ENCODE peak calls at places on chromosome 18, in ten cellular contexts. B is endothelial cell; O is astrocyte of the spinal cord; L is choroid plexus epithelial cell; D is IMR-90; I is progenitor cell of endocrine pancreas; P is MCF 10A; X is activated CD8-positive, alpha-beta T cell treated with anti-CD3 and anti-CD28 coated beads for 36 hours; W is LNCaP clone FGC; R is ovary. U is an unnamed sample.

GRCh38 chr18:72675394-72675793 is 131.3 kb upstream of the CBLN2 start:
- DNase-seq in I (no peak), D (no peak), W (no peak), P (no peak), B (no peak), X (no peak), O (no peak), R (no peak), L (no peak), U (peak)

GRCh38 chr18:3238742-3239141 is 8.9 kb upstream of the MYL12A start:
- DNase-seq in R (no peak), P (no peak), X (no peak), O (no peak), L (peak), D (no peak), W (no peak), I (no peak), B (no peak), U (no peak)

GRCh38 chr18:23166863-23167531 is 31.7 kb downstream of the CABLES1 start:
- DNase-seq in W (no peak), I (no peak), B (no peak), O (no peak), L (peak), X (no peak), R (no peak), P (no peak), D (no peak), U (no peak)

GRCh38 chr18:11963991-11964484 is 17.3 kb upstream of the IMPA2 start:
- DNase-seq in O (peak), X (no peak), L (peak), P (no peak), I (no peak), D (peak), R (no peak), W (no peak), B (no peak), U (no peak)

GRCh38 chr18:51668101-51668500 is 470.6 kb upstream of the MEX3C start:
- DNase-seq in P (peak), R (no peak), O (peak), W (no peak), D (peak), X (peak), B (peak), I (peak), L (peak), U (peak)

GRCh38 chr18:37564796-37565137 is 831 bp downstream of the CELF4 start:
- DNase-seq in X (peak), B (peak), P (no peak), D (peak), L (peak), R (peak), I (peak), W (no peak), O (peak), U (peak)

GRCh38 chr18:31149351-31149750 is 13.3 kb downstream of the DSC1 start:
- DNase-seq in X (no peak), P (no peak), I (no peak), D (no peak), O (no peak), B (no peak), R (no peak), L (no peak), W (no peak), U (no peak)

GRCh38 chr18:3663870-3664512 is 214.0 kb downstream of the TGIF1 start:
- DNase-seq in W (no peak), P (no peak), O (no peak), R (no peak), I (no peak), B (no peak), L (no peak), D (no peak), X (no peak), U (no peak)

GRCh38 chr18:75107196-75107930 is 101.6 kb downstream of the PTGR3 start:
- DNase-seq in O (no peak), B (no peak), R (no peak), X (no peak), P (no peak), L (no peak), I (no peak), W (no peak), D (no peak), U (no peak)

GRCh38 chr18:76345901-76346300 is 149.1 kb downstream of the ZNF516 start:
- DNase-seq in P (no peak), D (no peak), R (no peak), B (no peak), I (no peak), O (no peak), L (no peak), W (no peak), X (no peak), U (no peak)

GRCh38 chr18:499351-500229 is 911 bp downstream of the COLEC12 start:
- DNase-seq in L (peak), X (no peak), B (peak), W (no peak), O (peak), R (no peak), P (no peak), D (peak), I (no peak), U (peak)

GRCh38 chr18:36814994-36815393 is 13.8 kb downstream of the TPGS2 start:
- DNase-seq in D (no peak), L (no peak), P (no peak), B (no peak), I (no peak), O (no peak), X (no peak), W (no peak), R (no peak), U (no peak)

GRCh38 chr18:61322265-61322873 is 10.9 kb upstream of the CDH20 start:
- DNase-seq in W (peak), D (peak), P (peak), R (peak), I (peak), B (peak), X (peak), L (peak), O (peak), U (peak)

GRCh38 chr18:50194623-50195532 is at the start of gene MYO5B:
- DNase-seq in L (no peak), X (peak), O (no peak), W (peak), B (peak), D (no peak), I (peak), R (no peak), P (peak), U (peak)

GRCh38 chr18:27009293-27009692 is 143.8 kb upstream of the AQP4 start:
- DNase-seq in W (no peak), O (no peak), P (no peak), X (no peak), D (no peak), R (no peak), B (no peak), I (no peak), L (no peak), U (no peak)

GRCh38 chr18:48002933-48003365 is 72.5 kb upstream of the SMAD2 start:
- DNase-seq in R (no peak), P (peak), B (no peak), X (no peak), W (no peak), O (peak), I (no peak), D (peak), L (peak), U (no peak)

GRCh38 chr18:47549141-47549540 is 297.7 kb upstream of the SKOR2 start:
- DNase-seq in I (no peak), W (no peak), O (no peak), X (no peak), D (no peak), L (no peak), P (no peak), B (no peak), R (no peak), U (no peak)

GRCh38 chr18:59712311-59712710 is 15.1 kb upstream of the CCBE1 start:
- DNase-seq in W (no peak), B (no peak), L (no peak), X (no peak), D (no peak), O (no peak), R (no peak), I (no peak), P (no peak), U (no peak)

GRCh38 chr18:53790817-53791216 is 433.7 kb downstream of the MBD2 start:
- DNase-seq in R (no peak), O (peak), B (no peak), L (peak), I (no peak), X (no peak), D (no peak), P (no peak), W (no peak), U (no peak)

GRCh38 chr18:24805156-24805555 is 344.7 kb downstream of the HRH4 start:
- DNase-seq in L (no peak), I (no peak), B (no peak), O (no peak), W (no peak), R (no peak), X (no peak), P (no peak), D (no peak), U (no peak)

GRCh38 chr18:3051718-3052410 is 38.9 kb upstream of the LPIN2 start:
- DNase-seq in L (no peak), I (no peak), X (no peak), B (no peak), R (no peak), O (no peak), D (no peak), P (peak), W (no peak), U (no peak)

GRCh38 chr18:52813637-52814416 is 473.8 kb downstream of the DCC start:
- DNase-seq in B (no peak), L (no peak), I (no peak), X (no peak), W (no peak), R (no peak), D (no peak), O (no peak), P (no peak), U (no peak)

GRCh38 chr18:37516361-37516853 is 49.2 kb downstream of the CELF4 start:
- DNase-seq in X (no peak), R (no peak), P (no peak), L (no peak), I (no peak), O (no peak), W (no peak), D (no peak), B (no peak), U (no peak)

GRCh38 chr18:52402814-52403213 is 62.8 kb downstream of the DCC start:
- DNase-seq in P (no peak), D (no peak), B (no peak), X (no peak), W (no peak), I (no peak), R (no peak), L (no peak), O (no peak), U (no peak)

GRCh38 chr18:73653836-73654235 is 493.8 kb downstream of the FBXO15 start:
- DNase-seq in B (no peak), P (no peak), X (no peak), D (no peak), I (no peak), O (no peak), R (no peak), W (no peak), L (no peak), U (no peak)

GRCh38 chr18:28767201-28767600 is 590.3 kb upstream of the CDH2 start:
- DNase-seq in B (no peak), L (peak), O (no peak), D (peak), W (no peak), X (no peak), P (no peak), R (no peak), I (no peak), U (no peak)

DNA sequence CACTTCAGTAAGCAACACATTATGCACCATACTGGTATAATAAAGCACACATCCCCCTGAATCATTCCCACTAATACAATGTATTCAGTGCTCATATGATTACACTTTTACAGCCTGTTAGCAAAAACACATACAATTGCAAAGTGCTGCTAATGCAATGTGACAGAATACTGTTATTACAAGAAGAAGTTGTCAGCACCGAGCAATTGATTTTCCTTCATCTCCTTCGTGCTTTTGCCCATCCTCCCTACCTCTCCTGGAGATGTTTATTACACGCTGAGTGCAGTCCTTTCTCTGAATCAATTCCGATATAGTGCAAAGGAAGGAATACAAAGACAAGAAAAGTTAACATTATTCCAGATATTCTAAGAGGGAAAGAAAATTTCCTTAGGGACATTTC is 359.7 kb downstream of the TXNL1 start:
- DNase-seq in I (no peak), W (no peak), B (no peak), D (no peak), O (no peak), R (no peak), X (no peak), L (no peak), P (no peak), U (no peak)
- TF ChIP-seq CTCF in I (no peak), W (no peak), B (no peak), D (no peak), O (no peak), R (no peak), X (no peak), L (no peak), P (no peak), U (no peak)

GRCh38 chr18:35443847-35444246 is 53.9 kb downstream of the INO80C start:
- DNase-seq in D (no peak), W (no peak), I (no peak), X (no peak), P (no peak), L (no peak), O (no peak), B (no peak), R (no peak), U (no peak)

GRCh38 chr18:35443434-35443833 is 54.3 kb downstream of the INO80C start:
- DNase-seq in L (no peak), O (no peak), B (no peak), I (no peak), P (no peak), X (no peak), R (no peak), D (no peak), W (no peak), U (no peak)

GRCh38 chr18:35444636-35445035 is 53.1 kb downstream of the INO80C start:
- DNase-seq in X (no peak), D (no peak), O (no peak), P (no peak), L (no peak), B (no peak), W (no peak), R (no peak), I (no peak), U (no peak)

GRCh38 chr18:35442701-35443100 is 55.1 kb downstream of the INO80C start:
- DNase-seq in O (no peak), X (no peak), P (no peak), D (no peak), I (no peak), L (no peak), W (no peak), R (no peak), B (no peak), U (no peak)

GRCh38 chr18:35441857-35442595 is 55.7 kb downstream of the INO80C start:
- DNase-seq in D (no peak), B (no peak), P (no peak), R (no peak), X (no peak), L (peak), W (no peak), I (no peak), O (peak), U (no peak)
- TF ChIP-seq CTCF in D (no peak), B (no peak), P (no peak), R (no peak), X (no peak), L (no peak), W (no peak), I (no peak), O (peak), U (no peak)

DNA sequence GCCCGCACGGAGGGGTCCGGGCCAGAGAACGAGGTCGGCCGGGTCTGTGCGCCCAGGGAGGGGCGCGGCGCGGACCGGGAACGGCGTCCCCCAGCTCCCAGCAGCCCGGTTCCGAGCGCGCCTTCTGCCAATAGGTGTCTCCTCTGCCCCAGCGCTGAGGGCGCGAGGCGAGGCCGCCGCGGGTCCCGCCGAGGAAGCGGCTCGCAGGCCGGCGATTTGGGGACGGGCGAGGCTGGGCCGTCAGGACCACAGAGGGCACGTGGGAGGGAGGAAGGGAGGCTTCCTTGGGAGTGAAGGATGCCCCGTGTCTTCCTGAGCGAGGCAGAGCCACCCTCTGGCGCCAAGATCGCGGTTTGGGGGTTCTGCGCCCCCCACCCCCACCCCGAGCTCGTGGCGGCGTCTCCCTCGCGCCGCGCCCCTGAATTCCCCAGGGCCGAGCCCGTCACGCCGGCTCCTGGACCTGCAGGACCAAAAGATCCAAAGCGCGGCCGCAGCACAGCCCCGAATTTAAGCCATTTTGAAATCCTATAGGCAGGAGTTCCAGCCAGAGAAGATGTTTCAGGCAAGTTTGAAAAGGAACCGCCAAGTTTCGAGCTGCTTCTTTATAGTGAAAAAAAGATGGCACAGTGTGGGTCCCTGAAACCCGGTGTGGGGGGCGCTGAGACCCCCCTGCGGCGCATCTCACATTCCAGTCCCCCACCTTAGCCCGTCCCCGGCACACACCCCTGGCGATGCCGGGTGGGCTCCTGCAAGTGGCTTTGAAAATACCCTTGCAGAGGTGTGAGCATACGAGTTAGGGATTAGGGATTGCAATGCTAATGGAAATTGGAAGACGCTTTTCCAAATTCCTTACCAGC is 929 bp downstream of the NFATC1 start:
- DNase-seq in X (peak), R (peak), I (no peak), O (peak), W (no peak), L (peak), B (peak), D (peak), P (peak), U (peak)
- TF ChIP-seq CTCF in X (no peak), R (no peak), I (no peak), O (no peak), W (peak), L (no peak), B (no peak), D (peak), P (no peak), U (no peak)

GRCh38 chr18:7872569-7872968 is 305.5 kb downstream of the PTPRM start:
- DNase-seq in L (peak), P (peak), R (no peak), B (no peak), W (peak), D (peak), O (peak), I (no peak), X (no peak), U (no peak)
- TF ChIP-seq CTCF in L (peak), P (peak), R (no peak), B (no peak), W (peak), D (peak), O (peak), I (no peak), X (no peak), U (no peak)

DNA sequence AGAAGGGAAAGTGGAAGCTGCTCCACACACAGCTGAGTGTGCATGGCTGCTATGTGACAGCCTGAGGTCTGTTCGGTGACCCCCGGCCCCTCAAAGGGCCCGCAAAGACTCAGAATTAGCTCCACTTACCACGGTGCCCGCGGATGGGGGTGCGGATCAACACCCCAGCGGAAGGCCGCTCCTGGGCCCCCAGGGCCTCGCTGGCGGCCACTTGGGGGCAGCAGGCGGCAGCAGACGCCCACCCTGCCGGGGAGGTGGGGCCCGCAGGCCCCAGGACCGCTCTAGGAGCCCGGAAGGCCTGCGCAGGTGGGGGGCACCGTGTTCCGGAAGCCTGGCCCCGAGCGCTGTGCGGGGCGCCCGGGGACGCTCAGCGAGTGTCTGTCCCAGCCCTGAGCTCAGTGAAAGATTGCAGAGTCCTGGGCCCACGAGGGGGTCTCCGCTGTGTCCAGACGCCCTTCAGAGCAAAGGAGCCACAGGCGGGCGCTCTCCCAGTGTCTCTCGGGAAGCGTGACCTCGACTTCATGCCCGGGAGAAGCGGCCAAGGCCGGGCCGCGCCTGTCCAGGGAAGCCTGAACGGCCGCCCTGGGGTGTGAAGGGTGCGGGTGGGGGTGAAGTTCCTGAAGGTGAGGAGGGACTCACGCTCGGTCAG is 118.6 kb downstream of the VAPA start:
- DNase-seq in D (no peak), X (peak), B (peak), W (no peak), I (no peak), O (no peak), P (no peak), R (no peak), L (no peak), U (peak)
- TF ChIP-seq CTCF in D (no peak), X (peak), B (no peak), W (no peak), I (peak), O (peak), P (no peak), R (no peak), L (peak), U (peak)

DNA sequence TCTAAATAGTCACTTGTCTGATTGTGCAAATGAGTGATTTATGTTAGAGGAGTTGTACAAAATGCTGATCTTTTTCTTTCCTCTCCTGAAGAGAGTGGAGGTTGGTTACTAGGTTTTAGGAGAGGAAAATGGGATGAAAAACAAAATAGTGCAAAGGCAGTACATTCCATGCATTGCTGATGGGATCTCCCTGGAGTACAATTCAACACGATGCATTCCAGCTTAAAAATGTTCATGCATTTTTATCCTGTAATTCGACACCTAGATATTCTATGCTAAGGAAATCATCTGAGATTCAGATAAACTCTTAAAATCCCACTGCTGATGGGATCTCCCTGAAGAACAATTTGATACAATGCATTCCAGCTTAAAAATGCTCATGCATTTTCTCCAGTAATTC is 2.0 kb upstream of the SERPINB12 start:
- DNase-seq in P (no peak), B (no peak), O (peak), R (no peak), L (peak), W (no peak), X (no peak), D (peak), I (no peak), U (no peak)
- TF ChIP-seq CTCF in P (no peak), B (no peak), O (no peak), R (no peak), L (no peak), W (no peak), X (no peak), D (no peak), I (no peak), U (no peak)

DNA sequence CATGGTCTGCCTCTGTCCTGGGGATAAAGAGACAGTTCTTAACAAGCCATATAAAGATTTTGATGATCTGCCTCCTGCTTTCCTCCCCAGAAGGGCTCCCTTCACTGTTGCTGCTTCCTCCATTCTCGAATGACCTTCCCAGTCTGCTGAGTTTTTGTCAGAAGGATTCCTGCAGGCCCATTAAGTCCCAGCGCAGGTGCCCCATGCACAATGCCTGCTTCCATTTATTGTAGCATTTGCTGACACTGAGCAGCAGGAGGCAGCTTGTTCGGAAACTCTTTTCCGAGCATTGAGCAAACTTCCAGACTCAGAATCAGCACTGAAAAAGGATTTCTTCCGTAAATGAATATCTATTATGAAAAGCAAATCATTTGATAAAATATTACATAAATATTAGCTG is 110.3 kb downstream of the DTNA start:
- DNase-seq in P (no peak), W (no peak), O (no peak), R (no peak), B (no peak), L (no peak), I (no peak), X (no peak), D (no peak), U (no peak)
- TF ChIP-seq CTCF in P (no peak), W (no peak), O (no peak), R (no peak), B (no peak), L (no peak), I (no peak), X (no peak), D (no peak), U (no peak)